ENCODE peak calls at places on chromosomes 3 and 15, in eight cellular contexts. A is EL, H is NCI-H1092, P is heart right ventricle, V is putamen, G is bronchial epithelial cell, N is ACHN, Y is hippocampal formation. Z is an unnamed sample.

GRCh38 chr3:193774916-193775285 is 181.9 kb downstream of the OPA1 start:
- DNase-seq in A (no peak), H (no peak), P (no peak), V (no peak), G (no peak), N (no peak), Y (no peak), Z (no peak)

GRCh38 chr15:71547066-71547465 is 263.3 kb upstream of the NR2E3 start:
- DNase-seq in A (no peak), H (no peak), P (peak), V (no peak), G (no peak), N (no peak), Y (no peak), Z (no peak)

GRCh38 chr15:46441294-46442062 is 806.6 kb downstream of the SQOR start:
- DNase-seq in A (peak), H (no peak), P (no peak), V (no peak), G (peak), N (peak), Y (no peak), Z (no peak)

GRCh38 chr3:36461588-36461987 is 81.3 kb downstream of the STAC start:
- DNase-seq in A (peak), H (no peak), P (no peak), V (no peak), G (no peak), N (no peak), Y (no peak), Z (no peak)

GRCh38 chr3:110811050-110811449 is 260.6 kb upstream of the NECTIN3 start:
- DNase-seq in A (no peak), H (no peak), P (no peak), V (no peak), G (peak), N (peak), Y (no peak), Z (no peak)

GRCh38 chr3:147672035-147672434 is 262.9 kb downstream of the ZIC1 start:
- DNase-seq in A (no peak), H (no peak), P (no peak), V (no peak), G (no peak), N (no peak), Y (no peak), Z (no peak)

GRCh38 chr3:150183619-150184425 is 213.1 kb upstream of the PFN2 start:
- DNase-seq in A (peak), H (peak), P (peak), V (peak), G (peak), N (peak), Y (peak), Z (no peak)

GRCh38 chr15:91534235-91534634 is 319.3 kb upstream of the SLCO3A1 start:
- DNase-seq in A (no peak), H (no peak), P (no peak), V (no peak), G (no peak), N (no peak), Y (peak), Z (no peak)

GRCh38 chr3:156473341-156473740 is 81.6 kb downstream of the SSR3 start:
- DNase-seq in A (no peak), H (no peak), P (no peak), V (no peak), G (no peak), N (no peak), Y (no peak), Z (no peak)

Z was measured in LNCaP clone FGC.